ENCODE peak calls at places on chromosomes 2 and 18, in six cellular contexts. One of them, this sample, is unnamed. For H3K4me1, the result is how much of the 10 kb centered on the place peaks cover.

GRCh38 chr2:26855516-26855915 is 7.6 kb downstream of the DPYSL5 start:
- DNase-seq in aorta: no peak
- DNase-seq in astrocyte: no peak
- DNase-seq in SJSA1: no peak
- DNase-seq in CD8-positive, alpha-beta memory T cell: no peak
- DNase-seq in heart right ventricle: no peak
- DNase-seq in this sample: no peak

GRCh38 chr2:57141269-57141668 is 905.3 kb upstream of the VRK2 start:
- DNase-seq in aorta: no peak
- DNase-seq in astrocyte: no peak
- DNase-seq in SJSA1: no peak
- DNase-seq in CD8-positive, alpha-beta memory T cell: no peak
- DNase-seq in heart right ventricle: no peak
- DNase-seq in this sample: no peak

GRCh38 chr18:36128907-36129299 is 237 bp downstream of the SLC39A6 start:
- DNase-seq in aorta: no peak
- DNase-seq in astrocyte: no peak
- DNase-seq in SJSA1: no peak
- DNase-seq in CD8-positive, alpha-beta memory T cell: no peak
- DNase-seq in heart right ventricle: no peak
- DNase-seq in this sample: peak

GRCh38 chr2:218259099-218259921 is 1.5 kb upstream of the GPBAR1 start:
- DNase-seq in aorta: peak
- DNase-seq in astrocyte: peak
- DNase-seq in SJSA1: peak
- DNase-seq in CD8-positive, alpha-beta memory T cell: no peak
- DNase-seq in heart right ventricle: peak
- DNase-seq in this sample: no peak

GRCh38 chr2:63999049-63999448 is 20.2 kb downstream of the VPS54 start:
- DNase-seq in aorta: no peak
- DNase-seq in astrocyte: no peak
- DNase-seq in SJSA1: no peak
- DNase-seq in CD8-positive, alpha-beta memory T cell: no peak
- DNase-seq in heart right ventricle: no peak
- DNase-seq in this sample: no peak

GRCh38 chr2:157771234-157771633 is 104.9 kb downstream of the ACVR1 start:
- DNase-seq in aorta: no peak
- DNase-seq in astrocyte: no peak
- DNase-seq in SJSA1: no peak
- DNase-seq in CD8-positive, alpha-beta memory T cell: no peak
- DNase-seq in heart right ventricle: no peak
- DNase-seq in this sample: no peak

GRCh38 chr2:30113617-30114293 is 33.1 kb upstream of the YPEL5 start:
- DNase-seq in aorta: no peak
- DNase-seq in astrocyte: peak
- DNase-seq in SJSA1: peak
- DNase-seq in CD8-positive, alpha-beta memory T cell: no peak
- DNase-seq in heart right ventricle: no peak
- DNase-seq in this sample: no peak

GRCh38 chr18:48061781-48062570 is 131.5 kb upstream of the SMAD2 start:
- DNase-seq in aorta: no peak
- DNase-seq in astrocyte: no peak
- DNase-seq in SJSA1: no peak
- DNase-seq in CD8-positive, alpha-beta memory T cell: no peak
- DNase-seq in heart right ventricle: no peak
- DNase-seq in this sample: no peak

GRCh38 chr2:24731923-24732322 is 61.3 kb downstream of the PTRHD1 start:
- DNase-seq in aorta: no peak
- DNase-seq in astrocyte: no peak
- DNase-seq in SJSA1: no peak
- DNase-seq in CD8-positive, alpha-beta memory T cell: no peak
- DNase-seq in heart right ventricle: no peak
- DNase-seq in this sample: no peak

GRCh38 chr2:226963528-226963927 is 127.7 kb downstream of the RHBDD1 start:
- DNase-seq in aorta: no peak
- DNase-seq in astrocyte: peak
- DNase-seq in SJSA1: no peak
- DNase-seq in CD8-positive, alpha-beta memory T cell: no peak
- DNase-seq in heart right ventricle: no peak
- DNase-seq in this sample: no peak

GRCh38 chr18:27214831-27215230 is 29.7 kb upstream of the CHST9 start:
- DNase-seq in aorta: no peak
- DNase-seq in astrocyte: no peak
- DNase-seq in SJSA1: no peak
- DNase-seq in CD8-positive, alpha-beta memory T cell: no peak
- DNase-seq in heart right ventricle: no peak
- DNase-seq in this sample: no peak

GRCh38 chr2:219498280-219499057 is at the start of gene GMPPA:
- DNase-seq in aorta: peak
- DNase-seq in astrocyte: peak
- DNase-seq in SJSA1: peak
- DNase-seq in CD8-positive, alpha-beta memory T cell: peak
- DNase-seq in heart right ventricle: peak
- DNase-seq in this sample: peak

GRCh38 chr2:219497495-219498279 is 1.0 kb upstream of the GMPPA start:
- DNase-seq in aorta: peak
- DNase-seq in astrocyte: peak
- DNase-seq in SJSA1: peak
- DNase-seq in CD8-positive, alpha-beta memory T cell: peak
- DNase-seq in heart right ventricle: peak
- DNase-seq in this sample: no peak

GRCh38 chr2:219499058-219499307 is 292 bp downstream of the GMPPA start:
- DNase-seq in aorta: no peak
- DNase-seq in astrocyte: no peak
- DNase-seq in SJSA1: no peak
- DNase-seq in CD8-positive, alpha-beta memory T cell: no peak
- DNase-seq in heart right ventricle: no peak
- DNase-seq in this sample: no peak

GRCh38 chr2:219500135-219500534 is 1.4 kb downstream of the GMPPA start:
- DNase-seq in aorta: no peak
- DNase-seq in astrocyte: peak
- DNase-seq in SJSA1: no peak
- DNase-seq in CD8-positive, alpha-beta memory T cell: no peak
- DNase-seq in heart right ventricle: no peak
- DNase-seq in this sample: no peak

GRCh38 chr2:219499555-219499954 is 864 bp downstream of the GMPPA start:
- DNase-seq in aorta: no peak
- DNase-seq in astrocyte: no peak
- DNase-seq in SJSA1: no peak
- DNase-seq in CD8-positive, alpha-beta memory T cell: no peak
- DNase-seq in heart right ventricle: no peak
- DNase-seq in this sample: no peak
- H3K4me1 ChIP-seq in aorta: under half
- H3K4me1 ChIP-seq in astrocyte: under half
- H3K4me1 ChIP-seq in SJSA1: under half
- H3K4me1 ChIP-seq in CD8-positive, alpha-beta memory T cell: under half
- H3K4me1 ChIP-seq in heart right ventricle: under half
- H3K4me1 ChIP-seq in this sample: under half

GRCh38 chr2:120312076-120312475 is 33.9 kb upstream of the INHBB start:
- DNase-seq in aorta: peak
- DNase-seq in astrocyte: no peak
- DNase-seq in SJSA1: no peak
- DNase-seq in CD8-positive, alpha-beta memory T cell: no peak
- DNase-seq in heart right ventricle: no peak
- DNase-seq in this sample: no peak
- H3K4me1 ChIP-seq in aorta: under half
- H3K4me1 ChIP-seq in astrocyte: under half
- H3K4me1 ChIP-seq in SJSA1: under half
- H3K4me1 ChIP-seq in CD8-positive, alpha-beta memory T cell: under half
- H3K4me1 ChIP-seq in heart right ventricle: under half
- H3K4me1 ChIP-seq in this sample: under half

GRCh38 chr2:224882291-224883171 is 159.7 kb downstream of the DOCK10 start:
- DNase-seq in aorta: no peak
- DNase-seq in astrocyte: peak
- DNase-seq in SJSA1: peak
- DNase-seq in CD8-positive, alpha-beta memory T cell: no peak
- DNase-seq in heart right ventricle: no peak
- DNase-seq in this sample: no peak

GRCh38 chr2:224883700-224884099 is 158.6 kb downstream of the DOCK10 start:
- DNase-seq in aorta: no peak
- DNase-seq in astrocyte: no peak
- DNase-seq in SJSA1: no peak
- DNase-seq in CD8-positive, alpha-beta memory T cell: no peak
- DNase-seq in heart right ventricle: no peak
- DNase-seq in this sample: no peak

GRCh38 chr2:224883172-224883516 is 159.1 kb downstream of the DOCK10 start:
- DNase-seq in aorta: no peak
- DNase-seq in astrocyte: no peak
- DNase-seq in SJSA1: no peak
- DNase-seq in CD8-positive, alpha-beta memory T cell: no peak
- DNase-seq in heart right ventricle: no peak
- DNase-seq in this sample: no peak

GRCh38 chr2:224885295-224885694 is 157.0 kb downstream of the DOCK10 start:
- DNase-seq in aorta: no peak
- DNase-seq in astrocyte: no peak
- DNase-seq in SJSA1: peak
- DNase-seq in CD8-positive, alpha-beta memory T cell: no peak
- DNase-seq in heart right ventricle: no peak
- DNase-seq in this sample: no peak

GRCh38 chr2:224884188-224884587 is 158.1 kb downstream of the DOCK10 start:
- DNase-seq in aorta: no peak
- DNase-seq in astrocyte: peak
- DNase-seq in SJSA1: no peak
- DNase-seq in CD8-positive, alpha-beta memory T cell: no peak
- DNase-seq in heart right ventricle: no peak
- DNase-seq in this sample: no peak
- H3K4me1 ChIP-seq in aorta: under half
- H3K4me1 ChIP-seq in astrocyte: under half
- H3K4me1 ChIP-seq in SJSA1: half or more
- H3K4me1 ChIP-seq in CD8-positive, alpha-beta memory T cell: under half
- H3K4me1 ChIP-seq in heart right ventricle: under half
- H3K4me1 ChIP-seq in this sample: under half

GRCh38 chr2:237896507-237896892 is 37.1 kb downstream of the RAMP1 start:
- DNase-seq in aorta: no peak
- DNase-seq in astrocyte: peak
- DNase-seq in SJSA1: no peak
- DNase-seq in CD8-positive, alpha-beta memory T cell: no peak
- DNase-seq in heart right ventricle: no peak
- DNase-seq in this sample: no peak
- H3K4me1 ChIP-seq in aorta: under half
- H3K4me1 ChIP-seq in astrocyte: under half
- H3K4me1 ChIP-seq in SJSA1: under half
- H3K4me1 ChIP-seq in CD8-positive, alpha-beta memory T cell: under half
- H3K4me1 ChIP-seq in heart right ventricle: half or more
- H3K4me1 ChIP-seq in this sample: under half

GRCh38 chr2:120231974-120232635 is 8.9 kb upstream of the TMEM185B start:
- DNase-seq in aorta: no peak
- DNase-seq in astrocyte: no peak
- DNase-seq in SJSA1: peak
- DNase-seq in CD8-positive, alpha-beta memory T cell: peak
- DNase-seq in heart right ventricle: peak
- DNase-seq in this sample: peak
- H3K4me1 ChIP-seq in aorta: under half
- H3K4me1 ChIP-seq in astrocyte: under half
- H3K4me1 ChIP-seq in SJSA1: under half
- H3K4me1 ChIP-seq in CD8-positive, alpha-beta memory T cell: under half
- H3K4me1 ChIP-seq in heart right ventricle: under half
- H3K4me1 ChIP-seq in this sample: under half

GRCh38 chr2:80687524-80687923 is 383.0 kb upstream of the LRRTM1 start:
- DNase-seq in aorta: no peak
- DNase-seq in astrocyte: no peak
- DNase-seq in SJSA1: no peak
- DNase-seq in CD8-positive, alpha-beta memory T cell: no peak
- DNase-seq in heart right ventricle: no peak
- DNase-seq in this sample: no peak

GRCh38 chr2:80689106-80689505 is 384.6 kb upstream of the LRRTM1 start:
- DNase-seq in aorta: no peak
- DNase-seq in astrocyte: no peak
- DNase-seq in SJSA1: no peak
- DNase-seq in CD8-positive, alpha-beta memory T cell: no peak
- DNase-seq in heart right ventricle: no peak
- DNase-seq in this sample: no peak
- H3K4me1 ChIP-seq in aorta: under half
- H3K4me1 ChIP-seq in astrocyte: under half
- H3K4me1 ChIP-seq in SJSA1: under half
- H3K4me1 ChIP-seq in CD8-positive, alpha-beta memory T cell: under half
- H3K4me1 ChIP-seq in heart right ventricle: under half
- H3K4me1 ChIP-seq in this sample: under half

GRCh38 chr2:109531896-109532727 is 81.7 kb downstream of the SEPTIN10 start:
- DNase-seq in aorta: no peak
- DNase-seq in astrocyte: no peak
- DNase-seq in SJSA1: no peak
- DNase-seq in CD8-positive, alpha-beta memory T cell: no peak
- DNase-seq in heart right ventricle: no peak
- DNase-seq in this sample: no peak

GRCh38 chr2:109530712-109531111 is 83.1 kb downstream of the SEPTIN10 start:
- DNase-seq in aorta: no peak
- DNase-seq in astrocyte: no peak
- DNase-seq in SJSA1: no peak
- DNase-seq in CD8-positive, alpha-beta memory T cell: no peak
- DNase-seq in heart right ventricle: no peak
- DNase-seq in this sample: no peak

GRCh38 chr2:109533823-109534222 is 79.9 kb downstream of the SEPTIN10 start:
- DNase-seq in aorta: no peak
- DNase-seq in astrocyte: no peak
- DNase-seq in SJSA1: no peak
- DNase-seq in CD8-positive, alpha-beta memory T cell: no peak
- DNase-seq in heart right ventricle: no peak
- DNase-seq in this sample: no peak

GRCh38 chr2:109531221-109531620 is 82.5 kb downstream of the SEPTIN10 start:
- DNase-seq in aorta: no peak
- DNase-seq in astrocyte: no peak
- DNase-seq in SJSA1: no peak
- DNase-seq in CD8-positive, alpha-beta memory T cell: no peak
- DNase-seq in heart right ventricle: no peak
- DNase-seq in this sample: no peak

DNA sequence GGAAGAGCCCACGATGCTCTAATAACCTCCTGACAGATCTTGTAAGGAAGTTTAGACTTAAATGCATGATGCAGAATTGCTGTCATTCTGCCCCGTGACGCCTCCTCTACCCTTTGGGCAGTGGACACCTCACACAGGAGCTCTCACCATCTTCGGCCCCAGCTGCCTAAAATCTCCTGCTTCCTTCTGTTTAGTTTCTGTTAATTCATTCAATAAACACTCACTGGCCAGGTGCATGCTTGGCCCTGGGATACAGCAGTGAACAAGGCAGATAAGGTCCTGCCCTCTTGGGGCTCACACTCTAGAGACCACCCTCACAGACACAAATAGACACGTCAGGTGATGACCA is 81.1 kb downstream of the SEPTIN10 start:
- DNase-seq in aorta: no peak
- DNase-seq in astrocyte: no peak
- DNase-seq in SJSA1: no peak
- DNase-seq in CD8-positive, alpha-beta memory T cell: no peak
- DNase-seq in heart right ventricle: no peak
- DNase-seq in this sample: no peak
- H3K4me1 ChIP-seq in aorta: under half
- H3K4me1 ChIP-seq in astrocyte: under half
- H3K4me1 ChIP-seq in SJSA1: under half
- H3K4me1 ChIP-seq in CD8-positive, alpha-beta memory T cell: under half
- H3K4me1 ChIP-seq in heart right ventricle: under half
- H3K4me1 ChIP-seq in this sample: under half

This sample was measured in CD4-positive, alpha-beta memory T cell.